ENCODE peak calls at places on chromosomes 3 and 15, in seven cellular contexts. J, Z, T, O, E, D and Q are unnamed samples.

GRCh38 chr3:195738274-195739044 is 17.7 kb downstream of the MUC20 start:
- DNase-seq in J (no peak), Z (no peak), T (no peak), O (no peak), E (no peak), D (no peak), Q (no peak)

GRCh38 chr15:63655683-63656372 is 58.6 kb downstream of the FBXL22 start:
- DNase-seq in J (no peak), Z (no peak), T (no peak), O (no peak), E (no peak), D (no peak), Q (no peak)

GRCh38 chr3:106617276-106617675 is 748.5 kb upstream of the CBLB start:
- DNase-seq in J (no peak), Z (no peak), T (no peak), O (peak), E (no peak), D (no peak), Q (no peak)

GRCh38 chr3:112302061-112302830 is 8.2 kb upstream of the SLC9C1 start:
- DNase-seq in J (peak), Z (no peak), T (no peak), O (peak), E (peak), D (peak), Q (no peak)

GRCh38 chr3:126510323-126510910 is 7.2 kb downstream of the UROC1 start:
- DNase-seq in J (no peak), Z (no peak), T (no peak), O (no peak), E (no peak), D (no peak), Q (no peak)

GRCh38 chr3:126858887-126859286 is 124.0 kb upstream of the PLXNA1 start:
- DNase-seq in J (no peak), Z (no peak), T (peak), O (peak), E (peak), D (peak), Q (no peak)

GRCh38 chr15:31561156-31561555 is 234.5 kb downstream of the KLF13 start:
- DNase-seq in J (no peak), Z (no peak), T (no peak), O (no peak), E (no peak), D (no peak), Q (no peak)

GRCh38 chr3:188345223-188345622 is 191.3 kb downstream of the LPP start:
- DNase-seq in J (no peak), Z (no peak), T (no peak), O (peak), E (peak), D (no peak), Q (no peak)

GRCh38 chr15:49466119-49466518 is 43.1 kb downstream of the FGF7 start:
- DNase-seq in J (no peak), Z (no peak), T (no peak), O (no peak), E (no peak), D (no peak), Q (no peak)

GRCh38 chr3:11499144-11499543 is 144.6 kb downstream of the VGLL4 start:
- DNase-seq in J (no peak), Z (no peak), T (peak), O (peak), E (peak), D (no peak), Q (no peak)

GRCh38 chr15:60932051-60932915 is 296.8 kb downstream of the RORA start:
- DNase-seq in J (peak), Z (no peak), T (peak), O (peak), E (peak), D (peak), Q (no peak)

GRCh38 chr15:62094398-62094797 is 27.6 kb downstream of the C2CD4A start:
- DNase-seq in J (no peak), Z (no peak), T (no peak), O (no peak), E (no peak), D (no peak), Q (no peak)
- H2BK5ac ChIP-seq in J (no peak), Z (no peak), T (no peak), O (no peak), E (no peak), D (no peak), Q (no peak)

DNA sequence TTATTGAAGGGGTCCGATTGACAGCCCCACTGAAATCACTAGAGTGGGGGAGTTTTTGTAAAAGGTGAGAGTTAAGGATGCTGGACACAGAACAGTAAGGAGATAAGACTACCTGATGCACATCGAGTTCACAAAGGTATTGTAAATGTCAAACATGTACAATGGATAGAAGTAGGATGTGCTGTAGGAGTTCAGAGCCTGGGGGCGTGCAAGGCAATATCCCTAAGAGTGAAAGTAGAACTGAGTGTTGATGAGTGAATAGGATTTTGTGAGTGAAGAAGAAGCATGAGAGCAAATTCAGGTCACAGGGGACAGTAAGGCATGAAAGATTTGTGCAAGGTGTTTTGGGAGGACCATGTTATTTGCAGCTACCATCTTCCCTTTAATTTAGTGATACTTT is 21.5 kb downstream of the DOCK3 start:
- DNase-seq in J (no peak), Z (no peak), T (no peak), O (no peak), E (no peak), D (no peak), Q (no peak)
- H3K23ac ChIP-seq in J (no peak), Z (no peak), T (no peak), O (no peak), E (no peak), D (no peak), Q (no peak)

GRCh38 chr3:101340591-101340990 is 20.2 kb upstream of the IMPG2 start:
- DNase-seq in J (no peak), Z (no peak), T (no peak), O (peak), E (no peak), D (no peak), Q (no peak)
- H2BK5ac ChIP-seq in J (no peak), Z (no peak), T (no peak), O (no peak), E (no peak), D (no peak), Q (no peak)

DNA sequence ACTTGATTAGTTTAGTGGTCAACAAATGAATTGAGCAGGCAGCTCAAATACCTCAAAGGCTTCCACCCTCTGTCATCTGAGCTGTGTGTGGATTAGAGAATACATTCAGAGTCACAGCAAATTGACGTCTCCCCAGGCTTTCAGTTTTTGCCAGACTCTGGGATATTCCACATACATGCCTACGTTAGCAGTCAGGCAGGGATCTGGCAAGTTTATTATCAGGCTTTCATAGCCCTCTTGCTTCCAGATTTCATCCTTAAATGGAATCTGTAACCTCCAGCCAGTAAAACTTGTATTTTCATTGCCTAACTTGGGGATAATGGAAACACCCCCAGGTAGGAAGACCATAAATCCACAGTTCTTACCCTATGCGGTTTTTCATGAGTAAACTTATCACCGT is 115.9 kb downstream of the RASA2 start:
- DNase-seq in J (no peak), Z (no peak), T (no peak), O (no peak), E (no peak), D (peak), Q (no peak)
- H3K23ac ChIP-seq in J (no peak), Z (no peak), T (no peak), O (no peak), E (no peak), D (no peak), Q (no peak)

GRCh38 chr3:79085166-79085565 is 682.6 kb downstream of the ROBO1 start:
- DNase-seq in J (no peak), Z (no peak), T (peak), O (peak), E (peak), D (no peak), Q (no peak)
- H2BK5ac ChIP-seq in J (no peak), Z (no peak), T (no peak), O (peak), E (no peak), D (no peak), Q (no peak)

GRCh38 chr15:54033954-54034458 is 55.8 kb downstream of the UNC13C start:
- DNase-seq in J (no peak), Z (no peak), T (no peak), O (no peak), E (no peak), D (no peak), Q (no peak)
- H3K23ac ChIP-seq in J (no peak), Z (no peak), T (no peak), O (no peak), E (no peak), D (no peak), Q (no peak)

GRCh38 chr3:8450618-8451017 is 51.0 kb upstream of the LMCD1 start:
- DNase-seq in J (no peak), Z (no peak), T (no peak), O (no peak), E (no peak), D (peak), Q (no peak)
- H2BK5ac ChIP-seq in J (no peak), Z (no peak), T (no peak), O (no peak), E (no peak), D (no peak), Q (no peak)

DNA sequence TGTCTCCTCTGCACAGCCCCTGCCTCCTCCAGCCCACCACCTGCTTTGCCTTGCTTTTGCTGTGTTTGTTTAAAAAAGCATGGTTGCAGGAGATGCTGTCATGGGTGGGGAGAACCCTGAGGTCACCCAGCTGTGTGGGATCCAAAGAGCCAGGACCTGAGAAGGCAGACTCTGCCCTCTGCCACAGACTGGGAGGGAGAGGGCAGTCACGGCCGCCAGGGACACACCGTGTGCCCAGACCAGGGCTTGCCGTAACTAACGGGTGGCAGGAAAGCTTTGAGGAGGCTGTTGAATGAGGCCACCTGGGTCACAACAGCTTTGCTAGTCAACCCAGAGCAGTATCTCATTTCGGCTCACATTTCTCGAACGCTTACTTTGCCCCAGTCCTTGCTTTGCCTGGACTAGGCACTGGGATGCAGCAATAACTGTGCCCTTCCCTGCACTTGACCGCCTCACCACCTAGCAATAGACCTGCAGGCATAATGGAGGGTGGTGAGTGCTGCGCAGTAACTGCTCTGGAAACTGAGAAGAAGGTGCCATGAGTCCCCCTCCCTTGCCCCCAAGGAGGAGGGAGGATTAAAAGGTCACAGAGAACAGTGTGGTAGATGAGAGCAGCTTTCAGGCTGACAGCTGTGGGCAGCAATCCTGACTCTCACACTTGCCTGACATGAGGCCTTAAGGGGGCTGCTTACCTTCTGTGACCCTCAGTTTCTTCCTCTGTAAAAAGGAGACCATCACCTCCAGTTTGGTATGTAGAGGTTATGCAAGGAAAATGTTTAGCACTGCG is 55.0 kb upstream of the CTDSPL start:
- DNase-seq in J (no peak), Z (no peak), T (no peak), O (no peak), E (no peak), D (no peak), Q (peak)
- H3K23ac ChIP-seq in J (no peak), Z (no peak), T (no peak), O (no peak), E (no peak), D (no peak), Q (peak)